ENCODE peak calls at places on chromosomes 5 and 9, in eight cellular contexts. P, I, F, D, V, L, N and M are unnamed samples.

GRCh38 chr9:94606641-94607339 is 13.2 kb upstream of the FBP2 start:
- DNase-seq in L (no peak), V (no peak), I (no peak), F (peak; percentile 74), P (no peak), N (no peak), D (no peak), M (no peak)

GRCh38 chr5:96893342-96893741 is 17.0 kb downstream of the ERAP2 start:
- DNase-seq in D (no peak), L (peak; percentile 71), F (no peak), V (peak; percentile 91), P (no peak), N (no peak), I (peak; percentile 68), M (peak; percentile 54)

GRCh38 chr5:41193462-41194166 is 19.7 kb downstream of the C6 start:
- DNase-seq in I (peak; percentile 99), P (peak; percentile 97), F (peak; percentile 91), N (peak; percentile 97), L (peak; percentile 13), D (no peak), V (peak; percentile 99), M (no peak)

GRCh38 chr9:134967547-134967930 is 49.8 kb upstream of the FCN1 start:
- DNase-seq in D (no peak), F (no peak), I (peak; percentile 7), P (no peak), V (peak; percentile 34), N (no peak), L (no peak), M (no peak)

GRCh38 chr9:133522073-133522910 is 2.5 kb downstream of the MYMK start:
- DNase-seq in F (peak; percentile 57), V (no peak), D (no peak), I (no peak), L (no peak), P (no peak), N (no peak), M (no peak)

GRCh38 chr5:95027151-95027721 is 257.7 kb downstream of the MCTP1 start:
- DNase-seq in F (no peak), P (no peak), L (no peak), D (no peak), I (no peak), V (peak; percentile 56), N (no peak), M (no peak)

GRCh38 chr9:136720887-136721338 is 8.5 kb downstream of the DIPK1B start:
- DNase-seq in V (no peak), L (no peak), P (no peak), D (no peak), N (no peak), I (no peak), F (no peak), M (no peak)

GRCh38 chr5:173736923-173737412 is 120.5 kb upstream of the BOD1 start:
- DNase-seq in N (no peak), I (no peak), V (no peak), L (no peak), P (no peak), D (no peak), F (peak; percentile 69), M (no peak)

GRCh38 chr9:104934686-104935413 is 6.9 kb upstream of the ABCA1 start:
- DNase-seq in F (no peak), L (peak; percentile 41), P (no peak), N (no peak), V (no peak), D (no peak), I (no peak), M (no peak)

DNA sequence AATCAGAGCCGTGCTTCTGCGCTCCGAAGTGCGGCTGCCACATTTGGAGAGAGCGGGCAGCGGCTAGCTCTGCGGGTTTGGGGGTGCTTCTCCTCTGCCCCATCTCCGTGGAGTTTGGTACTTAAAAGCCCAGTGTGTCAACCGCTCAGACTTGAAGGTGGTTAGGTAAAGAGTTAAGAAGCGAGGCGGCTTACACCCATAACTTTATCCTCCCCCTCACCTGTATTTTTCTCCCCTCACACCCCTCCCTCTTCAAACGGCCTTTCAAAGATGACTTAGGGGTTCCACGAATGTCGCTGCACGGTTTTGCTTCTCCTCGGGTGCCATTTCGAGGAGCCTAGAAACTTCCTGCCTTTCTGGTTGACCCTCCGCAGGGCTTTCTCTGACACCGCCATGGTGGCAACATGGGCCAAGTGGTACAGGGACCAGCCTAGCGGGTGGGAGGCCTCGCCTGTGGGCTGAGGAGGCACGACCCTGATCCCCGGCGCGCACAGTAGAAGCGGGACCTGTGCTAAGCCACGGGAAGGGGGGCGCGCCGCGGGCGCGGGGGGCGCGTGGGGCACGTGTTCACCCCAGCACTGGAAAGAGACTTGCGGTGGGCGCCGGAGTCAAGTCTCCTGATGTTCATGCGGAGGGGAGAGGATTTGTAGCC is 31.8 kb upstream of the NFIB start:
- DNase-seq in V (no peak), N (peak; percentile 31), P (no peak), L (no peak), F (no peak), I (no peak), D (no peak), M (no peak)
- H3K4me3 ChIP-seq in V (no peak overlapping the region), N (peak overlapping the region; percentile 8), P (no peak overlapping the region), L (no peak overlapping the region), F (no peak overlapping the region), I (no peak overlapping the region), D (no peak overlapping the region), M (no peak overlapping the region)

GRCh38 chr9:8856686-8857329 is 1057.2 kb upstream of the DMAC1 start:
- DNase-seq in V (no peak), I (peak; percentile 21), D (no peak), P (no peak), F (no peak), N (no peak), L (no peak), M (no peak)
- TF ChIP-seq CTCF in V (no peak), I (no peak), D (no peak), P (no peak), F (no peak), N (no peak), L (no peak), M (no peak)

GRCh38 chr5:157455057-157455456 is 5.0 kb upstream of the NIPAL4 start:
- DNase-seq in L (no peak), N (no peak), P (no peak), I (no peak), F (no peak), V (no peak), D (no peak), M (no peak)

GRCh38 chr5:157449011-157449723 is 10.8 kb upstream of the NIPAL4 start:
- DNase-seq in I (peak; percentile 24), V (no peak), D (no peak), P (peak; percentile 33), L (peak; percentile 37), F (no peak), N (peak; percentile 54), M (no peak)

GRCh38 chr5:157454273-157454672 is 5.7 kb upstream of the NIPAL4 start:
- DNase-seq in D (no peak), I (no peak), V (no peak), L (no peak), P (no peak), N (no peak), F (no peak), M (no peak)

GRCh38 chr5:157450024-157450423 is 10.0 kb upstream of the NIPAL4 start:
- DNase-seq in F (no peak), P (no peak), V (no peak), L (no peak), N (no peak), D (no peak), I (no peak), M (no peak)

DNA sequence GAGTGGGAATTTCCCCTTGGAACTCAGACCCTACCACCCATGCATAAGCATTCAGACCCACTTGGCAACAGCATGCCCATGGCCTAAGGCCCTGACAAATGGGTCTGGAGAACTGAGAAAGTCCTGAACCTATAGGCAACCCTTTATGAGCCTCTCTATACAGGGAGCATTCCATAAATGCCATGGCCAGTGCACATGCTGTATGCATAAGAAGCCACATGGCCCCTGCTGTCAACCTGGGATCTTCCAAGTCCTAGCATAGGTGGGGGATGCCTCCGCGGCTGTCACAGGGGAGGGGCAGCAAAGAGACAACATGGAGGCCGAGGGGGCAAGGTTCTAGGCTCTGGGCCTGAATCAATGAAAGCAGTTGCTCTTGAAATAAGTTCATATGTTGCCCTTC is 8.2 kb upstream of the NIPAL4 start:
- DNase-seq in P (no peak), I (no peak), V (no peak), N (no peak), D (no peak), L (no peak), F (no peak), M (no peak)
- H3K4me3 ChIP-seq in P (no peak overlapping the region), I (no peak overlapping the region), V (no peak overlapping the region), N (no peak overlapping the region), D (no peak overlapping the region), L (no peak overlapping the region), F (no peak overlapping the region), M (no peak overlapping the region)

GRCh38 chr9:131406567-131407436 is 12.9 kb downstream of the PRRC2B start:
- DNase-seq in F (no peak), I (no peak), D (no peak), N (no peak), P (no peak), V (no peak), L (no peak), M (no peak)

GRCh38 chr9:131410051-131410491 is 16.2 kb downstream of the PRRC2B start:
- DNase-seq in D (no peak), I (peak; percentile 84), V (peak; percentile 71), L (peak; percentile 79), N (no peak), P (no peak), F (no peak), M (no peak)

GRCh38 chr9:131409458-131409992 is 15.6 kb downstream of the PRRC2B start:
- DNase-seq in V (no peak), N (no peak), L (no peak), F (no peak), P (no peak), D (no peak), I (no peak), M (no peak)

GRCh38 chr9:131405858-131406566 is 12.1 kb downstream of the PRRC2B start:
- DNase-seq in N (no peak), V (no peak), L (no peak), D (no peak), P (no peak), F (no peak), I (no peak), M (no peak)

GRCh38 chr9:131407717-131408195 is 13.9 kb downstream of the PRRC2B start:
- DNase-seq in P (peak; percentile 48), I (peak; percentile 65), F (no peak), V (peak; percentile 70), L (peak; percentile 52), D (no peak), N (peak; percentile 32), M (no peak)
- TF ChIP-seq CTCF in P (peak; percentile 51), I (peak; percentile 45), F (no peak), V (peak; percentile 60), L (peak; percentile 51), D (no peak), N (peak; percentile 25), M (no peak)